ENCODE peak calls at places on chromosome 14, in seven cellular contexts. E, C, V, J, K, Y and R are unnamed samples.
A peak's percentile ranks its signal among the peaks of the same experiment; 100 is the strongest.

GRCh38 chr14:82501554-82501953 is 967.9 kb upstream of the SEL1L start:
- ATAC-seq in C (no peak), E (no peak), K (no peak), J (no peak), V (no peak), Y (no peak), R (peak; percentile 35)

GRCh38 chr14:91331761-91332447 is 85.7 kb downstream of the CCDC88C start:
- ATAC-seq in J (no peak), V (peak; percentile 41), K (peak; percentile 25), Y (peak; percentile 52), C (no peak), E (peak; percentile 20), R (peak; percentile 32)

GRCh38 chr14:45673420-45673819 is 420.4 kb upstream of the MIS18BP1 start:
- ATAC-seq in Y (no peak), K (no peak), E (no peak), V (no peak), C (no peak), J (no peak), R (no peak)

GRCh38 chr14:35254736-35255135 is 37.4 kb upstream of the PSMA6 start:
- ATAC-seq in K (no peak), J (peak; percentile 9), C (peak; percentile 90), E (peak; percentile 60), Y (no peak), V (peak; percentile 25), R (no peak)

GRCh38 chr14:81986005-81986404 is 452.4 kb upstream of the SEL1L start:
- ATAC-seq in Y (no peak), V (no peak), C (no peak), K (no peak), E (no peak), J (no peak), R (no peak)

GRCh38 chr14:61578745-61579144 is 116.6 kb upstream of the HIF1A start:
- ATAC-seq in C (no peak), J (peak; percentile 42), V (peak; percentile 54), E (no peak), Y (no peak), K (no peak), R (no peak)

GRCh38 chr14:61526405-61527312 is 168.7 kb upstream of the HIF1A start:
- ATAC-seq in E (no peak), Y (peak; percentile 86), C (no peak), V (no peak), K (no peak), J (no peak), R (no peak)

GRCh38 chr14:69632154-69632553 is 20.8 kb downstream of the SUSD6 start:
- ATAC-seq in C (no peak), E (no peak), V (no peak), Y (peak; percentile 11), K (no peak), J (no peak), R (no peak)

GRCh38 chr14:39766397-39767000 is 334.3 kb upstream of the FBXO33 start:
- ATAC-seq in J (no peak), K (no peak), V (no peak), Y (no peak), C (no peak), E (no peak), R (no peak)

GRCh38 chr14:105049753-105050550 is 15.3 kb downstream of the GPR132 start:
- ATAC-seq in Y (no peak), V (no peak), J (no peak), K (no peak), E (no peak), C (no peak), R (no peak)

GRCh38 chr14:93019367-93019843 is 96.3 kb downstream of the ITPK1 start:
- ATAC-seq in J (no peak), K (no peak), V (no peak), Y (no peak), E (no peak), C (peak; percentile 40), R (peak; percentile 46)

GRCh38 chr14:84646791-84647500 is 883.0 kb upstream of the FLRT2 start:
- ATAC-seq in J (no peak), K (no peak), V (no peak), E (no peak), C (no peak), Y (no peak), R (no peak)

GRCh38 chr14:91302391-91302790 is 57.9 kb upstream of the GPR68 start:
- ATAC-seq in K (no peak), J (peak; percentile 48), V (no peak), Y (no peak), E (peak; percentile 65), C (peak; percentile 12), R (no peak)

GRCh38 chr14:20986811-20987210 is 3.0 kb upstream of the METTL17 start:
- ATAC-seq in J (no peak), E (peak; percentile 30), V (no peak), Y (peak; percentile 44), K (no peak), C (no peak), R (peak; percentile 69)

GRCh38 chr14:57199911-57200310 is 68.8 kb downstream of the EXOC5 start:
- ATAC-seq in V (no peak), K (no peak), C (no peak), Y (no peak), E (no peak), J (no peak), R (no peak)

GRCh38 chr14:63670692-63671091 is 29.0 kb upstream of the WDR89 start:
- ATAC-seq in V (no peak), K (no peak), E (no peak), J (no peak), C (no peak), Y (no peak), R (no peak)

GRCh38 chr14:22388669-22389625 is 200.1 kb downstream of the DAD1 start:
- ATAC-seq in J (no peak), E (no peak), K (no peak), C (no peak), V (no peak), Y (no peak), R (no peak)

GRCh38 chr14:31933716-31934115 is 143.4 kb upstream of the ARHGAP5 start:
- ATAC-seq in E (no peak), K (no peak), V (no peak), C (no peak), Y (peak; percentile 26), J (no peak), R (no peak)

GRCh38 chr14:104321151-104322130 is 183.1 kb downstream of the KIF26A start:
- ATAC-seq in Y (peak; percentile 42), E (no peak), V (no peak), K (no peak), C (no peak), J (no peak), R (no peak)

GRCh38 chr14:50647282-50647681 is 20.8 kb downstream of the SAV1 start:
- ATAC-seq in J (no peak), V (no peak), K (no peak), C (peak; percentile 94), Y (no peak), E (no peak), R (no peak)

GRCh38 chr14:57898837-57899572 is 33.1 kb upstream of the SLC35F4 start:
- ATAC-seq in C (no peak), J (no peak), K (no peak), Y (no peak), V (no peak), E (no peak), R (no peak)

GRCh38 chr14:35628989-35629388 is 95.0 kb downstream of the INSM2 start:
- ATAC-seq in Y (no peak), V (no peak), K (no peak), E (no peak), C (no peak), J (no peak), R (no peak)

GRCh38 chr14:93970589-93970966 is 5.8 kb downstream of the ASB2 start:
- ATAC-seq in V (peak; percentile 94), C (peak; percentile 66), E (peak; percentile 51), J (peak; percentile 62), K (peak; percentile 93), Y (no peak), R (peak; percentile 53)

GRCh38 chr14:106209745-106210144 is 683.4 kb downstream of the TMEM121 start:
- ATAC-seq in Y (no peak), C (no peak), K (peak; percentile 89), E (peak; percentile 52), J (peak; percentile 27), V (peak; percentile 92), R (no peak)

GRCh38 chr14:81415781-81416180 is 15.7 kb upstream of the STON2 start:
- ATAC-seq in E (no peak), K (no peak), J (no peak), V (no peak), Y (no peak), C (no peak), R (no peak)

GRCh38 chr14:61296151-61296550 is 15.0 kb upstream of the TMEM30B start:
- ATAC-seq in V (no peak), C (peak; percentile 23), E (no peak), Y (no peak), J (no peak), K (peak; percentile 41), R (no peak)

GRCh38 chr14:92254786-92255185 is 68.2 kb upstream of the SLC24A4 start:
- ATAC-seq in E (no peak), Y (peak; percentile 95), K (no peak), J (no peak), C (no peak), V (no peak), R (peak; percentile 81)

GRCh38 chr14:24631749-24632335 is 2.1 kb downstream of the GZMB start:
- ATAC-seq in V (no peak), E (no peak), J (no peak), K (no peak), Y (no peak), C (no peak), R (no peak)

GRCh38 chr14:38210168-38210567 is 2.5 kb downstream of the SSTR1 start:
- ATAC-seq in C (no peak), V (no peak), Y (no peak), E (peak; percentile 37), K (no peak), J (no peak), R (no peak)

GRCh38 chr14:55374771-55375170 is 36.9 kb downstream of the ATG14 start:
- ATAC-seq in Y (no peak), K (no peak), V (no peak), C (peak; percentile 12), J (no peak), E (peak; percentile 30), R (no peak)

GRCh38 chr14:23351681-23352505 is 794 bp downstream of the SLC22A17 start:
- ATAC-seq in Y (peak; percentile 39), J (peak; percentile 38), V (peak; percentile 23), K (peak; percentile 1), E (peak; percentile 31), C (no peak), R (peak; percentile 35)

GRCh38 chr14:104865631-104866441 is 768 bp downstream of the CEP170B start:
- ATAC-seq in E (peak; percentile 75), Y (peak; percentile 81), J (peak; percentile 38), K (peak; percentile 47), C (peak; percentile 55), V (peak; percentile 42), R (peak; percentile 86)

GRCh38 chr14:100051103-100051502 is 14.1 kb upstream of the EVL start:
- ATAC-seq in C (no peak), Y (no peak), E (no peak), V (no peak), J (no peak), K (no peak), R (no peak)

GRCh38 chr14:105326891-105327694 is 12.5 kb downstream of the PACS2 start:
- ATAC-seq in Y (peak; percentile 66), J (no peak), E (no peak), C (no peak), K (no peak), V (no peak), R (no peak)

GRCh38 chr14:104732931-104733681 is 9.1 kb downstream of the ADSS1 start:
- ATAC-seq in V (no peak), C (no peak), J (no peak), Y (no peak), K (no peak), E (no peak), R (no peak)

GRCh38 chr14:71647086-71647784 is 285.0 kb upstream of the RGS6 start:
- ATAC-seq in K (no peak), V (no peak), J (no peak), Y (no peak), C (no peak), E (no peak), R (no peak)

GRCh38 chr14:54349713-54350112 is 47.1 kb upstream of the CDKN3 start:
- ATAC-seq in Y (peak; percentile 60), E (no peak), K (no peak), J (no peak), C (no peak), V (no peak), R (no peak)

GRCh38 chr14:104786091-104786586 is 9.4 kb downstream of the AKT1 start:
- ATAC-seq in Y (peak; percentile 47), C (no peak), V (peak; percentile 63), E (peak; percentile 47), K (peak; percentile 85), J (no peak), R (peak; percentile 46)